ENCODE peak calls at places on chromosomes 11 and 22, in five cellular contexts. One of them, this sample, is unnamed.
A peak's percentile ranks its signal among the peaks of the same experiment; 100 is the strongest.

GRCh38 chr11:60921777-60922335 is 2.4 kb upstream of the TMEM132A start:
- DNase-seq in HepG2: no peak
- DNase-seq in upper lobe of right lung: no peak
- DNase-seq in cardiac muscle cell: no peak
- DNase-seq in breast epithelium: no peak
- DNase-seq in this sample: no peak

GRCh38 chr22:50010676-50011446 is 1.7 kb downstream of the IL17REL start:
- DNase-seq in HepG2: no peak
- DNase-seq in upper lobe of right lung: peak; percentile 58
- DNase-seq in cardiac muscle cell: no peak
- DNase-seq in breast epithelium: no peak
- DNase-seq in this sample: no peak

GRCh38 chr11:78363018-78363619 is 54.5 kb downstream of the GAB2 start:
- DNase-seq in HepG2: no peak
- DNase-seq in upper lobe of right lung: no peak
- DNase-seq in cardiac muscle cell: no peak
- DNase-seq in breast epithelium: no peak
- DNase-seq in this sample: no peak

GRCh38 chr11:107252429-107253161 is 205.0 kb downstream of the CWF19L2 start:
- DNase-seq in HepG2: no peak
- DNase-seq in upper lobe of right lung: no peak
- DNase-seq in cardiac muscle cell: no peak
- DNase-seq in breast epithelium: no peak
- DNase-seq in this sample: no peak

GRCh38 chr11:62601114-62601363 is 626 bp downstream of the MTA2 start:
- DNase-seq in HepG2: no peak
- DNase-seq in upper lobe of right lung: no peak
- DNase-seq in cardiac muscle cell: no peak
- DNase-seq in breast epithelium: no peak
- DNase-seq in this sample: no peak

GRCh38 chr11:46594785-46595184 is 962 bp upstream of the AMBRA1 start:
- DNase-seq in HepG2: no peak
- DNase-seq in upper lobe of right lung: no peak
- DNase-seq in cardiac muscle cell: no peak
- DNase-seq in breast epithelium: no peak
- DNase-seq in this sample: no peak

GRCh38 chr11:92130432-92130831 is 94.2 kb upstream of the FAT3 start:
- DNase-seq in HepG2: no peak
- DNase-seq in upper lobe of right lung: no peak
- DNase-seq in cardiac muscle cell: no peak
- DNase-seq in breast epithelium: no peak
- DNase-seq in this sample: no peak

GRCh38 chr11:58024601-58025091 is 965 bp downstream of the OR9Q1 start:
- DNase-seq in HepG2: no peak
- DNase-seq in upper lobe of right lung: peak; percentile 69
- DNase-seq in cardiac muscle cell: peak; percentile 1
- DNase-seq in breast epithelium: peak; percentile 54
- DNase-seq in this sample: no peak

GRCh38 chr22:35587447-35587870 is 29.7 kb downstream of the MB start:
- DNase-seq in HepG2: no peak
- DNase-seq in upper lobe of right lung: peak; percentile 89
- DNase-seq in cardiac muscle cell: peak; percentile 95
- DNase-seq in breast epithelium: peak; percentile 91
- DNase-seq in this sample: peak; percentile 8

GRCh38 chr11:120182357-120182756 is 28.5 kb upstream of the OAF start:
- DNase-seq in HepG2: no peak
- DNase-seq in upper lobe of right lung: peak; percentile 36
- DNase-seq in cardiac muscle cell: no peak
- DNase-seq in breast epithelium: no peak
- DNase-seq in this sample: no peak

GRCh38 chr22:19346677-19347265 is 55.3 kb upstream of the CLTCL1 start:
- DNase-seq in HepG2: no peak
- DNase-seq in upper lobe of right lung: no peak
- DNase-seq in cardiac muscle cell: no peak
- DNase-seq in breast epithelium: no peak
- DNase-seq in this sample: no peak

DNA sequence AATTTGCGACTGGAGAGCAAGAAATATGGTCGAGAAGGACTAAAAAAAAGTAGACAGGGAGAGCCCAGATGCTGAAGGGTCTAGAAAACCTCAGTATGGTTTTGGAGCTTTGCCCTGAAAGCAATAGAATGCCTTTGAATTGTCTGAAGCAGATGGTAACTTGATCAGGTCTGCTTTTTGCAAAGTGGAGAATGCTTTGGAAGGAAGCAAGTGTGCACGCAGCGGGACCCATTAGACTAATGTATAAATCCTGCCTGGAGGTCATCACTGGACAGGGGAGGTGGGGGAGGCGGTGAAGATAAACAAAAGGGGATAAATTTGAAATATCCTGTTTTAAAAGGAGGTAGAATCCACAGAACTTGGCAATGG is 757 bp upstream of the HINFP start:
- DNase-seq in HepG2: no peak
- DNase-seq in upper lobe of right lung: no peak
- DNase-seq in cardiac muscle cell: peak; percentile 13
- DNase-seq in breast epithelium: no peak
- DNase-seq in this sample: no peak
- H3K4me3 ChIP-seq in HepG2: peak overlapping the region; percentile 69
- H3K4me3 ChIP-seq in upper lobe of right lung: peak overlapping the region; percentile 71
- H3K4me3 ChIP-seq in cardiac muscle cell: peak overlapping the region; percentile 23
- H3K4me3 ChIP-seq in breast epithelium: peak overlapping the region; percentile 91
- H3K4me3 ChIP-seq in this sample: peak overlapping the region; percentile 88

DNA sequence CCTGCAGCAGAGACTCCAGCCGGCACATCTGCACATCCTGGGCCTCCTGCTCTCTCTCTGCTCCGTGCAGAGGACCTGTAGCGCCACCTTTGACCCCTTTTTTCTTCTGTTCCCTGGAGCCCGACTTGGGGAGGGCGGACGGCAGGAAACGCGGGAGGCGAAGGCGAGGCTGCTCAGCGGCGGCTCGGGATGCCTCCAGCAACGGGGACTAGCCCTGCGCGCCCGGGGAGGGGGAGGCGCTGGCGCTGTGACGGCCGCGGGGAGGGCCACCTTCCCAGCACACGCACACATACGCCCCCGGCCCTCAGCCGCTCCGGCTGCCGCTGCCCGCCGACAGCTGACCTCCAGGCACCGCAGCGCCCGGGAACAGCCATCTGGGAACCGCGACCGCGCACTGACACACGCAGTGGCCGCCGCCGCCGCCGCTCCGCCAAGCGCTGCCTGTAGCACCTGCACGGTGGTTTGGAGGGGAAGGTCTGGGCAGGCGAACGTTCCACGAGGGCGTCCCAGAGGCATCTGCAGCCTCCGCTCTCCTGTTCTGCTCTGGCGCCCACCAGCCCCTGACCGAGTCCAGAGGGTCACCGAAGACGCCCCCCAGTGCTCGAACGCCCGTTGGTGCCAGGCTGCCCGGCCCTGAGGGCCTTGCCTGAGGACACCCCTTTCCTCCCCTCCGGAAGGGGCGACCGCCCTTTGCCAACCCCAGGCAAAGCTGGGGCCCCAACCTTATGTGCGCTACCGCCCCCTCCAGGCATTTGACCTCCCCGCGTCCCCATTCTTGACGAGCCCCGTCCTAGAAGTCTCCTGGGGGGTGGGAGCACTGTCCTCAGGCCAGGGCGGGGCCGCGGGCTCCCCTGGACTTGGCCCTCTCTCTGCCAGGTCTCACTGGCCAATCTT is 16.9 kb upstream of the C22orf42 start:
- DNase-seq in HepG2: no peak
- DNase-seq in upper lobe of right lung: no peak
- DNase-seq in cardiac muscle cell: peak; percentile 42
- DNase-seq in breast epithelium: no peak
- DNase-seq in this sample: no peak
- TF ChIP-seq CTCF in HepG2: no peak
- TF ChIP-seq CTCF in upper lobe of right lung: no peak
- TF ChIP-seq CTCF in cardiac muscle cell: no peak
- TF ChIP-seq CTCF in breast epithelium: no peak
- TF ChIP-seq CTCF in this sample: no peak

GRCh38 chr11:88039512-88040496 is 135.4 kb downstream of the RAB38 start:
- DNase-seq in HepG2: no peak
- DNase-seq in upper lobe of right lung: no peak
- DNase-seq in cardiac muscle cell: no peak
- DNase-seq in breast epithelium: no peak
- DNase-seq in this sample: peak; percentile 3
- H3K4me3 ChIP-seq in HepG2: no peak overlapping the region
- H3K4me3 ChIP-seq in upper lobe of right lung: no peak overlapping the region
- H3K4me3 ChIP-seq in cardiac muscle cell: no peak overlapping the region
- H3K4me3 ChIP-seq in breast epithelium: no peak overlapping the region
- H3K4me3 ChIP-seq in this sample: no peak overlapping the region

DNA sequence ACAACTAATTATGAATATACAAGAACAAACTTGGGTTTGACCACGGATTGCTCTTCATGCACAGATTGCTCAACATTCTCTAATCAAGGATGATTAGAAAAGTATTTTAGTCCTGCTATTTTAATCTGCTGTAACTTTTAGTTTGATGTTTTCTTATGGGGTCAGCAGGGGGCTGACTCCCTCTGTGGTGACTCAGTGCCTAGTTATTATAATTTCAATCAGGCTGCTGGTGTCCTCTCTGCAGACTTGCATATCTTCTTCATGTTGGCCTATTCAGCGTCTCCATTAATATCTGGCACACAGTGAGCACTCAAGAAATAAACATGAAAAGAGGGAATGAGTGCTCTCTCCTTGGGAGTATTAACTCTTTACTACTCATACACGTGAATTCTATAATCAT is 223.8 kb upstream of the DDI1 start:
- DNase-seq in HepG2: no peak
- DNase-seq in upper lobe of right lung: no peak
- DNase-seq in cardiac muscle cell: no peak
- DNase-seq in breast epithelium: no peak
- DNase-seq in this sample: no peak
- TF ChIP-seq CTCF in HepG2: no peak
- TF ChIP-seq CTCF in upper lobe of right lung: no peak
- TF ChIP-seq CTCF in cardiac muscle cell: no peak
- TF ChIP-seq CTCF in breast epithelium: no peak
- TF ChIP-seq CTCF in this sample: no peak

GRCh38 chr11:123559418-123559817 is 95.0 kb downstream of the SCN3B start:
- DNase-seq in HepG2: no peak
- DNase-seq in upper lobe of right lung: no peak
- DNase-seq in cardiac muscle cell: no peak
- DNase-seq in breast epithelium: no peak
- DNase-seq in this sample: no peak

GRCh38 chr11:123562166-123562565 is 92.3 kb downstream of the SCN3B start:
- DNase-seq in HepG2: no peak
- DNase-seq in upper lobe of right lung: no peak
- DNase-seq in cardiac muscle cell: peak; percentile 46
- DNase-seq in breast epithelium: no peak
- DNase-seq in this sample: peak; percentile 34

GRCh38 chr11:123562829-123563228 is 91.6 kb downstream of the SCN3B start:
- DNase-seq in HepG2: no peak
- DNase-seq in upper lobe of right lung: no peak
- DNase-seq in cardiac muscle cell: no peak
- DNase-seq in breast epithelium: no peak
- DNase-seq in this sample: no peak

GRCh38 chr11:123560001-123560400 is 94.4 kb downstream of the SCN3B start:
- DNase-seq in HepG2: no peak
- DNase-seq in upper lobe of right lung: peak; percentile 73
- DNase-seq in cardiac muscle cell: no peak
- DNase-seq in breast epithelium: no peak
- DNase-seq in this sample: no peak

DNA sequence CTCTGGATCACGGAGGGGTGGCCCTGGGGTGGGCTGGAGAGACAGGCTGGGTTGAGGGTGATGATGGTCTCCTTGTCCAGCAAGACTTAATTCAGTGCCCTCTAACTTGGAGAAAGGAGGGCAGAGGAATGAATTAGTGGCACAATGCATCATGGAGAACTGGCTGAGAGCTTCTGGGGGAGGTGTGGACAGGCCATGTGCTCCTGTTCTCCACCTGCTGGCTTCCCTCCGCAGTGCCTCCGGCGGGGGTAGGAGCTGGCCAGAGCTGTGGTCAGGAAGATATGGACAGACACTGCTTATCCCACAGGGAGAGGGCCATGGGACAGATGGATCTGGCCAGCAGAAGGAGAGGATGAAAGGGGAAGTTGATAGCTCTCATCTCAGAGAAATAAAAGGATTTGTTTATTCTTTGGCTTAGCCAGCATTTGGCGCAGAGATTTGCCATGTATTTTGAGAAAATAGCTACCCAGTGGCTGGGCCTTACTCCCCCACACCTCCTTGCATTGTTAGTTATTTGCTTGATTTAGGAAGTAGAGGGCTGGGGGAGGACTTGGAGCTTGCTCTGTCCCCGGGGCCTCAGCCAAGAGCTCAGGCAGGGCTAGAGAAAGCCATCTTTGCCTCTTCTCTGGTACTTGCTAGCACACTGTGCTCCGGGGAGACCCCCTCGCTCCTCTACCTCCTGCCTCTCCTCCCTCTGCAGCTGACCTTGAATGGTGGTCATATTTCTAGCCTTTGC is 93.2 kb downstream of the SCN3B start:
- DNase-seq in HepG2: peak; percentile 7
- DNase-seq in upper lobe of right lung: no peak
- DNase-seq in cardiac muscle cell: peak; percentile 66
- DNase-seq in breast epithelium: no peak
- DNase-seq in this sample: no peak
- H3K4me3 ChIP-seq in HepG2: no peak overlapping the region
- H3K4me3 ChIP-seq in upper lobe of right lung: no peak overlapping the region
- H3K4me3 ChIP-seq in cardiac muscle cell: no peak overlapping the region
- H3K4me3 ChIP-seq in breast epithelium: no peak overlapping the region
- H3K4me3 ChIP-seq in this sample: no peak overlapping the region

GRCh38 chr11:125638315-125638714 is 13.4 kb downstream of the CHEK1 start:
- DNase-seq in HepG2: peak; percentile 29
- DNase-seq in upper lobe of right lung: no peak
- DNase-seq in cardiac muscle cell: no peak
- DNase-seq in breast epithelium: no peak
- DNase-seq in this sample: no peak

GRCh38 chr11:125637840-125638239 is 12.9 kb downstream of the CHEK1 start:
- DNase-seq in HepG2: no peak
- DNase-seq in upper lobe of right lung: no peak
- DNase-seq in cardiac muscle cell: no peak
- DNase-seq in breast epithelium: no peak
- DNase-seq in this sample: no peak
- TF ChIP-seq CTCF in HepG2: no peak
- TF ChIP-seq CTCF in upper lobe of right lung: no peak
- TF ChIP-seq CTCF in cardiac muscle cell: no peak
- TF ChIP-seq CTCF in breast epithelium: no peak
- TF ChIP-seq CTCF in this sample: no peak

DNA sequence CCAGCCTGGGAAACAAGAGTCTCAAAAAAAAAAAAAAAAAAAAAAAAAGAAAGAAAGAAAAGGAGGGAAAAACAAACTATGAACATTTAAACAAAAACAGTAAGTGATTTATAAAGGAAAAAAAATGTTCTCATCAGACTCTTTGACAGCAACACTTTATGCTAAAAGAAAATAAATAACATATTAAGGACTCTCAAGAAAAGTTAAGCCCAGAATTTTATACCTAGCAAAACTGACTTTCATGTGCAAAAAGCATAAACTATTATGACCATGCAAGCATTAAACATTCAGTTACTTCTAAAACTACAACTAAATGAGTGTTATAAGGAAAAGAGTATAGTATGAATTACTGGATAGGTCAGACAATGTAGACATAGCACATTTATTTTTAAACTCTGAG is 68.4 kb downstream of the FBLN1 start:
- DNase-seq in HepG2: no peak
- DNase-seq in upper lobe of right lung: no peak
- DNase-seq in cardiac muscle cell: no peak
- DNase-seq in breast epithelium: no peak
- DNase-seq in this sample: no peak
- H3K4me3 ChIP-seq in HepG2: no peak overlapping the region
- H3K4me3 ChIP-seq in upper lobe of right lung: no peak overlapping the region
- H3K4me3 ChIP-seq in cardiac muscle cell: no peak overlapping the region
- H3K4me3 ChIP-seq in breast epithelium: no peak overlapping the region
- H3K4me3 ChIP-seq in this sample: no peak overlapping the region

This sample was measured in LNCaP clone FGC.